ENCODE peak calls at places on chromosomes 11 and 22, in nine cellular contexts. E, L, V, I, P, X, K, S and G are unnamed samples.
A peak's percentile ranks its signal among the peaks of the same experiment; 100 is the strongest.

GRCh38 chr11:27158763-27159679 is 118.4 kb downstream of the BBOX1 start:
- DNase-seq in E (peak; percentile 52), L (no peak), V (peak; percentile 65), I (no peak), P (no peak), X (peak; percentile 20), K (peak; percentile 62), S (peak; percentile 33), G (peak; percentile 66)

GRCh38 chr11:48095779-48096470 is 115.6 kb downstream of the PTPRJ start:
- DNase-seq in E (no peak), L (peak; percentile 19), V (no peak), I (no peak), P (peak; percentile 70), X (no peak), K (no peak), S (no peak), G (no peak)

GRCh38 chr11:86067230-86068137 is 1.4 kb downstream of the PICALM start:
- DNase-seq in E (no peak), L (no peak), V (peak; percentile 15), I (no peak), P (no peak), X (no peak), K (no peak), S (no peak), G (no peak)

GRCh38 chr11:19595840-19596751 is 116.5 kb upstream of the NAV2 start:
- DNase-seq in E (peak; percentile 89), L (no peak), V (no peak), I (no peak), P (peak; percentile 87), X (no peak), K (peak; percentile 74), S (peak; percentile 72), G (peak; percentile 90)

GRCh38 chr22:42635531-42635930 is 4.9 kb downstream of the ATP5MGL start:
- DNase-seq in E (peak; percentile 92), L (no peak), V (no peak), I (peak; percentile 48), P (no peak), X (no peak), K (no peak), S (peak; percentile 82), G (peak; percentile 68)

GRCh38 chr22:40414838-40415505 is 44.6 kb downstream of the SGSM3 start:
- DNase-seq in E (no peak), L (no peak), V (peak; percentile 20), I (no peak), P (no peak), X (no peak), K (peak; percentile 49), S (no peak), G (no peak)

GRCh38 chr22:37254206-37254866 is 10.3 kb upstream of the RAC2 start:
- DNase-seq in E (peak; percentile 27), L (no peak), V (no peak), I (no peak), P (no peak), X (no peak), K (no peak), S (no peak), G (no peak)

GRCh38 chr22:24170189-24170588 is 11.1 kb upstream of the SUSD2 start:
- DNase-seq in E (no peak), L (no peak), V (no peak), I (no peak), P (no peak), X (no peak), K (peak; percentile 59), S (no peak), G (no peak)

GRCh38 chr11:34654491-34655334 is 33.8 kb downstream of the EHF start:
- DNase-seq in E (no peak), L (no peak), V (no peak), I (peak; percentile 90), P (peak; percentile 95), X (no peak), K (no peak), S (peak; percentile 37), G (peak; percentile 69)

GRCh38 chr22:38017272-38017920 is 33.0 kb upstream of the SOX10 start:
- DNase-seq in E (peak; percentile 94), L (no peak), V (no peak), I (peak; percentile 53), P (peak; percentile 74), X (no peak), K (no peak), S (peak; percentile 89), G (peak; percentile 96)

GRCh38 chr22:23225724-23226496 is 45.6 kb downstream of the BCR start:
- DNase-seq in E (peak; percentile 91), L (peak; percentile 73), V (no peak), I (peak; percentile 68), P (no peak), X (no peak), K (no peak), S (peak; percentile 53), G (peak; percentile 86)

GRCh38 chr11:57680552-57680874 is 12.6 kb downstream of the ZDHHC5 start:
- DNase-seq in E (no peak), L (no peak), V (no peak), I (no peak), P (no peak), X (no peak), K (no peak), S (no peak), G (no peak)

GRCh38 chr11:106152824-106153223 is 75.4 kb downstream of the AASDHPPT start:
- DNase-seq in E (no peak), L (no peak), V (no peak), I (no peak), P (no peak), X (no peak), K (no peak), S (no peak), G (no peak)

GRCh38 chr11:19025799-19026406 is 34.6 kb downstream of the MRGPRX2 start:
- DNase-seq in E (no peak), L (no peak), V (no peak), I (no peak), P (no peak), X (no peak), K (peak; percentile 49), S (peak; percentile 64), G (no peak)

GRCh38 chr11:57641011-57641410 is 8.7 kb downstream of the YPEL4 start:
- DNase-seq in E (no peak), L (no peak), V (peak; percentile 30), I (no peak), P (no peak), X (no peak), K (no peak), S (no peak), G (no peak)

GRCh38 chr22:42991010-42991651 is 23.8 kb downstream of the PACSIN2 start:
- DNase-seq in E (no peak), L (no peak), V (no peak), I (no peak), P (no peak), X (no peak), K (no peak), S (no peak), G (no peak)

GRCh38 chr22:28366856-28367255 is 312.8 kb downstream of the TTC28 start:
- DNase-seq in E (no peak), L (no peak), V (no peak), I (no peak), P (no peak), X (no peak), K (no peak), S (no peak), G (no peak)

GRCh38 chr11:130909650-130910049 is 6.6 kb downstream of the SNX19 start:
- DNase-seq in E (no peak), L (no peak), V (no peak), I (no peak), P (no peak), X (no peak), K (no peak), S (no peak), G (no peak)

GRCh38 chr22:47301820-47302475 is 539.5 kb downstream of the TBC1D22A start:
- DNase-seq in E (no peak), L (no peak), V (no peak), I (no peak), P (no peak), X (no peak), K (no peak), S (no peak), G (no peak)

GRCh38 chr11:44752727-44753126 is 26.0 kb downstream of the TSPAN18 start:
- DNase-seq in E (no peak), L (no peak), V (no peak), I (no peak), P (no peak), X (no peak), K (no peak), S (no peak), G (no peak)

GRCh38 chr11:82229346-82229745 is 504.3 kb downstream of the FAM181B start:
- DNase-seq in E (no peak), L (no peak), V (peak; percentile 39), I (no peak), P (no peak), X (peak; percentile 2), K (peak; percentile 7), S (no peak), G (no peak)

GRCh38 chr11:110026823-110027626 is 66.2 kb upstream of the ZC3H12C start:
- DNase-seq in E (peak; percentile 63), L (no peak), V (no peak), I (no peak), P (no peak), X (no peak), K (no peak), S (no peak), G (no peak)

GRCh38 chr11:45025716-45026492 is 75.2 kb upstream of the TP53I11 start:
- DNase-seq in E (peak; percentile 79), L (peak; percentile 48), V (no peak), I (no peak), P (no peak), X (no peak), K (peak; percentile 77), S (peak; percentile 87), G (peak; percentile 75)

GRCh38 chr22:49517721-49518120 is 310.0 kb downstream of the BRD1 start:
- DNase-seq in E (no peak), L (no peak), V (no peak), I (no peak), P (peak; percentile 23), X (no peak), K (no peak), S (no peak), G (no peak)
- H3K27me3 ChIP-seq in E (no peaks in the 10 kb centered on the region), L (no peaks in the 10 kb centered on the region), V (no peaks in the 10 kb centered on the region), I (no peaks in the 10 kb centered on the region), P (no peaks in the 10 kb centered on the region), X (no peaks in the 10 kb centered on the region), K (no peaks in the 10 kb centered on the region), S (no peaks in the 10 kb centered on the region), G (no peaks in the 10 kb centered on the region)

GRCh38 chr11:75667268-75667830 is 1.5 kb downstream of the MAP6 start:
- DNase-seq in E (no peak), L (no peak), V (no peak), I (peak; percentile 33), P (no peak), X (no peak), K (peak; percentile 82), S (peak; percentile 49), G (peak; percentile 68)
- H3K4me3 ChIP-seq in E (peak overlapping the region; percentile 73), L (no peak overlapping the region), V (no peak overlapping the region), I (peak overlapping the region; percentile 26), P (peak overlapping the region; percentile 47), X (peak overlapping the region; percentile 38), K (peak overlapping the region; percentile 64), S (peak overlapping the region; percentile 82), G (peak overlapping the region; percentile 52)

GRCh38 chr22:50471197-50471847 is 3.5 kb downstream of the SBF1 start:
- DNase-seq in E (no peak), L (no peak), V (no peak), I (no peak), P (no peak), X (no peak), K (no peak), S (no peak), G (peak; percentile 44)
- H3K4me1 ChIP-seq in E (no peaks in the 10 kb centered on the region), L (peaks cover 77% of the 10 kb centered on the region), V (peaks cover 51% of the 10 kb centered on the region), I (peaks cover 9% of the 10 kb centered on the region), P (peaks cover 17% of the 10 kb centered on the region), X (peaks cover 9% of the 10 kb centered on the region), K (peaks cover 39% of the 10 kb centered on the region), S (no peaks in the 10 kb centered on the region), G (peaks cover 13% of the 10 kb centered on the region)

GRCh38 chr22:39221999-39222686 is 22.6 kb downstream of the PDGFB start:
- DNase-seq in E (peak; percentile 12), L (no peak), V (no peak), I (no peak), P (no peak), X (no peak), K (no peak), S (no peak), G (no peak)
- H3K27me3 ChIP-seq in E (no peaks in the 10 kb centered on the region), L (no peaks in the 10 kb centered on the region), V (no peaks in the 10 kb centered on the region), I (no peaks in the 10 kb centered on the region), P (no peaks in the 10 kb centered on the region), X (no peaks in the 10 kb centered on the region), K (no peaks in the 10 kb centered on the region), S (no peaks in the 10 kb centered on the region), G (no peaks in the 10 kb centered on the region)